ENCODE peak calls at places on chromosome 21, in six cellular contexts. Z is IMR-90, A is H9, O is neuronal stem cell, N is H1, L is trophoblast cell. I is an unnamed sample.

GRCh38 chr21:15221799-15222386 is 157.1 kb upstream of the NRIP1 start:
- DNase-seq in Z (peak), A (peak), O (peak), N (peak), L (no peak), I (peak)

GRCh38 chr21:14687277-14687642 is 141.1 kb upstream of the SAMSN1 start:
- DNase-seq in Z (no peak), A (no peak), O (no peak), N (no peak), L (peak), I (no peak)

GRCh38 chr21:15199414-15199813 is 134.6 kb upstream of the NRIP1 start:
- DNase-seq in Z (no peak), A (no peak), O (no peak), N (no peak), L (peak), I (no peak)

GRCh38 chr21:34800797-34801518 is 132.2 kb downstream of the CLIC6 start:
- DNase-seq in Z (peak), A (no peak), O (no peak), N (no peak), L (peak), I (no peak)

GRCh38 chr21:15063081-15063820 is 1.5 kb downstream of the NRIP1 start:
- DNase-seq in Z (peak), A (no peak), O (no peak), N (no peak), L (no peak), I (peak)

GRCh38 chr21:14889080-14889805 is 175.6 kb downstream of the NRIP1 start:
- DNase-seq in Z (peak), A (no peak), O (no peak), N (no peak), L (no peak), I (peak)

GRCh38 chr21:34669149-34669879 is 520 bp downstream of the CLIC6 start:
- DNase-seq in Z (no peak), A (no peak), O (peak), N (peak), L (no peak), I (no peak)

GRCh38 chr21:42852925-42853570 is 26.3 kb downstream of the WDR4 start:
- DNase-seq in Z (no peak), A (no peak), O (no peak), N (no peak), L (no peak), I (no peak)

GRCh38 chr21:36877741-36878140 is 88.7 kb downstream of the HLCS start:
- DNase-seq in Z (no peak), A (no peak), O (no peak), N (no peak), L (no peak), I (no peak)

GRCh38 chr21:17139696-17140095 is 373.1 kb upstream of the CXADR start:
- DNase-seq in Z (no peak), A (no peak), O (no peak), N (no peak), L (no peak), I (no peak)

GRCh38 chr21:35940074-35940927 is 120.0 kb downstream of the SETD4 start:
- DNase-seq in Z (peak), A (peak), O (peak), N (no peak), L (peak), I (peak)

GRCh38 chr21:32131164-32131563 is 147.7 kb downstream of the MIS18A start:
- DNase-seq in Z (no peak), A (no peak), O (no peak), N (peak), L (no peak), I (no peak)

GRCh38 chr21:16608209-16608830 is 878.5 kb downstream of the USP25 start:
- DNase-seq in Z (no peak), A (no peak), O (no peak), N (no peak), L (no peak), I (no peak)

GRCh38 chr21:35779690-35780570 is 280.4 kb downstream of the SETD4 start:
- DNase-seq in Z (peak), A (no peak), O (no peak), N (no peak), L (no peak), I (peak)

GRCh38 chr21:36508948-36509347 is 29.0 kb upstream of the CLDN14 start:
- DNase-seq in Z (no peak), A (no peak), O (no peak), N (no peak), L (no peak), I (no peak)

GRCh38 chr21:36532769-36533467 is 53.0 kb upstream of the CLDN14 start:
- DNase-seq in Z (peak), A (no peak), O (no peak), N (no peak), L (no peak), I (no peak)

GRCh38 chr21:24693779-24694178 is 913.5 kb downstream of the MRPL39 start:
- DNase-seq in Z (no peak), A (no peak), O (no peak), N (no peak), L (no peak), I (no peak)

GRCh38 chr21:44018813-44019567 is 6.9 kb downstream of the TRAPPC10 start:
- DNase-seq in Z (no peak), A (no peak), O (no peak), N (no peak), L (no peak), I (no peak)

GRCh38 chr21:35319684-35320083 is 270.6 kb upstream of the RUNX1 start:
- DNase-seq in Z (no peak), A (no peak), O (no peak), N (no peak), L (no peak), I (no peak)

GRCh38 chr21:36964832-36965719 is 1.4 kb downstream of the HLCS start:
- DNase-seq in Z (no peak), A (no peak), O (no peak), N (no peak), L (peak), I (no peak)

GRCh38 chr21:25186278-25186677 is 421.0 kb downstream of the MRPL39 start:
- DNase-seq in Z (no peak), A (no peak), O (no peak), N (no peak), L (no peak), I (no peak)

GRCh38 chr21:43600642-43601397 is 58.5 kb downstream of the HSF2BP start:
- DNase-seq in Z (peak), A (no peak), O (no peak), N (no peak), L (peak), I (peak)

GRCh38 chr21:36186506-36187399 is 30.1 kb downstream of the DOP1B start:
- DNase-seq in Z (no peak), A (peak), O (no peak), N (no peak), L (no peak), I (no peak)

GRCh38 chr21:24045775-24046215 is 1561.5 kb downstream of the MRPL39 start:
- DNase-seq in Z (peak), A (no peak), O (no peak), N (peak), L (no peak), I (no peak)

GRCh38 chr21:27110956-27111355 is 144.1 kb upstream of the ADAMTS5 start:
- DNase-seq in Z (no peak), A (no peak), O (no peak), N (no peak), L (no peak), I (no peak)

DNA sequence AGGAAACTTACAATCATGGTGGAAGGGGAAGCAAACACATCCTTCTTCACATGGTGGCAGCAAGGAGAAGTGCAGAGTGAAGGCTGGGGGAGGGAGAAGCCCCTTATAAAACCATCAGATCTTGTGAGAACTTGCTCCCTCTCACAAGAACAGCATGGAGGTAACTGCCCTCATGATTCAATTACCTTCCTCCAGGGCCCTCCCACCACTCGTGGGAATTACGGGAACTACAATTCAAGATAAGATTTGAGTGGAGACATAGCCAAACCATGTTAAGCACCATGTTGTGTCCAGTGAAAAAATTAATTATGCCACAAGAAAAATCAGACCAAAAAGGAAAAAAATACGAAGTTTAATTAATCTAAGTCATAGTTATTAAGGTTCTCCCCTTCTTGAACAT is 109.5 kb downstream of the CLDN17 start:
- DNase-seq in Z (no peak), A (no peak), O (no peak), N (no peak), L (no peak), I (no peak)
- H4K91ac ChIP-seq in Z (no peak), A (no peak), O (no peak), N (no peak), L (no peak), I (no peak)

DNA sequence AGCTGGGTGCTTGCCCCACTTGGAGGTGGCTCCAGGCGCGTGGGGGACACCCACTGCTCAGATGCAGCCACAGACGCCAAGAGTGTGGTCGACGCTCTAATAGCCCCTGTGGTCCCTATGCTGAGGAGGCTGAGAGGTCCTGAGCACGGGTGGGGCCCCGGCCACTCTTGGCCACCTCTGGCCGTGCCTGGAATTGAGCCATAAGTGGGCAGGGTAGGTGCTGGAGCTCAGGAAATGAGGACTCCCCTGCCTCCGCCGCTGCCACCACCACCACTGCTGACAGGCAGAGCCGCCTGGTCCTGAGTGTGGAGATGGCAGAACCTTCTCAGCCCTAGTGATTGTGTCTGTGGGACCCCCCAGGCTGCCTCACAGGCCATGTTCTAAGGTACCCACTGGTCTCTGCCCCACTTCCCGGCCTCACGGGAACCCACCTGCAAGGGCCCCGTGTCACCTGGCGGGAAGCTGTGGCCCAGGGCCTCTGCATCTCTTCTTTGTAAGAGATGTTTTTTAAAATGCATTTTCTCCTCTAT is 34.6 kb upstream of the DIP2A start:
- DNase-seq in Z (no peak), A (no peak), O (no peak), N (no peak), L (no peak), I (no peak)
- H3K14ac ChIP-seq in Z (no peak), A (no peak), O (no peak), N (no peak), L (no peak), I (no peak)

GRCh38 chr21:29114765-29115164 is 15.7 kb upstream of the MAP3K7CL start:
- DNase-seq in Z (peak), A (no peak), O (no peak), N (no peak), L (peak), I (peak)
- H4K8ac ChIP-seq in Z (peak), A (no peak), O (no peak), N (no peak), L (no peak), I (no peak)

GRCh38 chr21:41402231-41402630 is 23.8 kb upstream of the MX1 start:
- DNase-seq in Z (no peak), A (peak), O (no peak), N (no peak), L (no peak), I (no peak)

GRCh38 chr21:41399401-41399800 is 26.6 kb upstream of the MX1 start:
- DNase-seq in Z (no peak), A (peak), O (no peak), N (no peak), L (peak), I (no peak)

GRCh38 chr21:41403331-41403730 is 22.7 kb upstream of the MX1 start:
- DNase-seq in Z (no peak), A (peak), O (no peak), N (no peak), L (no peak), I (no peak)

GRCh38 chr21:41403966-41404365 is 22.1 kb upstream of the MX1 start:
- DNase-seq in Z (no peak), A (peak), O (no peak), N (no peak), L (no peak), I (no peak)

GRCh38 chr21:41402796-41403195 is 23.2 kb upstream of the MX1 start:
- DNase-seq in Z (no peak), A (peak), O (no peak), N (no peak), L (no peak), I (no peak)
- H4K91ac ChIP-seq in Z (no peak), A (no peak), O (no peak), N (no peak), L (no peak), I (no peak)

GRCh38 chr21:31078216-31078615 is 39.9 kb upstream of the KRTAP19-8 start:
- DNase-seq in Z (no peak), A (no peak), O (no peak), N (no peak), L (no peak), I (no peak)

GRCh38 chr21:31072486-31072885 is 34.2 kb upstream of the KRTAP19-8 start:
- DNase-seq in Z (no peak), A (no peak), O (no peak), N (no peak), L (no peak), I (no peak)

GRCh38 chr21:31078796-31079195 is 40.5 kb upstream of the KRTAP19-8 start:
- DNase-seq in Z (no peak), A (no peak), O (no peak), N (no peak), L (no peak), I (no peak)

GRCh38 chr21:31075844-31076243 is 37.6 kb upstream of the KRTAP19-8 start:
- DNase-seq in Z (no peak), A (no peak), O (no peak), N (no peak), L (no peak), I (no peak)
- H3K14ac ChIP-seq in Z (no peak), A (no peak), O (no peak), N (no peak), L (no peak), I (no peak)

GRCh38 chr21:20257052-20257451 is 741.2 kb upstream of the NCAM2 start:
- DNase-seq in Z (no peak), A (no peak), O (no peak), N (no peak), L (no peak), I (no peak)
- H4K8ac ChIP-seq in Z (no peak), A (no peak), O (no peak), N (no peak), L (no peak), I (no peak)

GRCh38 chr21:45295576-45296365 is 8.1 kb upstream of the POFUT2 start:
- DNase-seq in Z (peak), A (no peak), O (no peak), N (no peak), L (no peak), I (peak)
- H4K91ac ChIP-seq in Z (peak), A (no peak), O (no peak), N (no peak), L (peak), I (peak)

DNA sequence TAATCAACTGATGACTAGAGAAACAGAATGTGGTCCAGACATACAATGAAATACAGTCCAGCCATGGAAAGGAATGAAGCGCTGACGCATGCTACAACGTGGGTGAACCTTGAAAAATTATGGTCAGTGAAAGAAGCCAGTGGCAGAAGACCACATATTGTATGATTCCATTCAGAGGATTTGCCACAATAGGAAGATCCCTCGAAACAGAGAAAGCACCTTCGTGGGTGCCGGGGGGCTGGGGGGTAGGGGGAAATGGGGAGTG is 106.6 kb downstream of the ETS2 start:
- DNase-seq in Z (peak), A (no peak), O (no peak), N (no peak), L (no peak), I (no peak)
- H3K14ac ChIP-seq in Z (no peak), A (no peak), O (no peak), N (no peak), L (no peak), I (no peak)

DNA sequence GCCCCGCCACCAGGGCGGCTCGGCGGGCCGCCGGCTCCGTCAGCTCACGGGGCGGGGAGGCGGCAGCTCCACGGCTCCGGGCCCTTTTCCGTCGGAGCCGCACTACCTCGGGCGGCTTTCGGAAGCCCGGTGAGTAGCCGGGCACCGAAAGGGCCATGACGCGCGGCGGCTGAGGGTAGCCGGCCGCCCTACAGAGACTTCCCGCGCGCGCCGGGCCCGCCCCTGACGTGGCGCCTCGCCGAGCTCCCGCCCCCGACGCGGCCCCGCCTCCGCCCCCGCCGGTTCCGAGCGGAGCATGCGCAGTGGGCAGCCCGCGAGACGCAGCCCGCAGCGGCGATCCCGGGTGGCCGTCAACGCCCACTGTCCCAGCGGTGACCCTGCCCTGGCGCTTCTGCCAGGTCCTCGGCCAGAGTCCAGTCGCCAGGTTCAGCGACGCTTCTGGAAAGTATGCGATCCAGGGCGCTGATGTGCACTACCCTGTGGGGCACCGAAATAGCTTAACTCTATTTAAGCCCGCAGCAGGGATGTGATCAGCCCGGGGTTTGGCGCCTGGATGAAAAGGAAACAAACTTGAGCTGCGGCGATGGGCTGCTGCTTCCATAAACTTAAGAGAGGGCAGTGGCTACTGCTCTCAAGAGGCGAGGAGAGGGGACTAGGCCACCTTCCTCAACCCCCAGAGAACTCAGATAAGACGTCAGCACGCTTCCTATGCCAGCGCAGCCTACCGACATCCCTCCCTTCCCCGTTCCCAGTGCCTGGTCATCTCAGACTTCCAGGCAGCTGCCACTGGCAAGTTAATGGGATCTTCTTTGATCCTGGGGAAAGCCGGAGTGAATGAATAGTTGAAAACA is at the start of gene DONSON:
- DNase-seq in Z (peak), A (peak), O (peak), N (peak), L (peak), I (peak)
- H4K8ac ChIP-seq in Z (peak), A (no peak), O (peak), N (peak), L (peak), I (peak)

GRCh38 chr21:45297329-45297728 is 9.6 kb upstream of the POFUT2 start:
- DNase-seq in Z (no peak), A (no peak), O (no peak), N (no peak), L (no peak), I (no peak)
- H4K91ac ChIP-seq in Z (no peak), A (no peak), O (no peak), N (no peak), L (no peak), I (peak)